ENCODE peak calls at places on chromosome 16, in eight cellular contexts. O is cardiac muscle cell, H is hepatic stellate cell, R is fibroblast of the aortic adventitia, B is ascending aorta, V is A549, P is NT2/D1, F is NCI-H2081 treated with DMSO at 0.1 percent for 48 hours. W is an unnamed sample.

GRCh38 chr16:28136751-28137434 is 73.4 kb upstream of the GSG1L start:
- DNase-seq in O (peak; percentile 21), H (no peak), R (peak; percentile 15), B (no peak), V (no peak), P (no peak), F (no peak), W (no peak)

GRCh38 chr16:35753559-35754390 is 2294.4 kb downstream of the TP53TG3F start:
- DNase-seq in O (no peak), H (no peak), R (no peak), B (no peak), V (no peak), P (no peak), F (no peak), W (no peak)

GRCh38 chr16:11994187-11995119 is 17.9 kb downstream of the SNX29 start:
- DNase-seq in O (no peak), H (no peak), R (no peak), B (peak; percentile 17), V (no peak), P (no peak), F (no peak), W (no peak)

GRCh38 chr16:27174007-27174406 is 29.3 kb upstream of the KDM8 start:
- DNase-seq in O (no peak), H (no peak), R (no peak), B (no peak), V (no peak), P (no peak), F (no peak), W (no peak)

GRCh38 chr16:29900102-29900887 is at the start of gene ASPHD1:
- DNase-seq in O (peak; percentile 92), H (peak; percentile 89), R (peak; percentile 77), B (peak; percentile 26), V (peak; percentile 87), P (peak; percentile 65), F (no peak), W (peak; percentile 71)

GRCh38 chr16:88287219-88287618 is 95.5 kb upstream of the ZNF469 start:
- DNase-seq in O (no peak), H (no peak), R (peak; percentile 16), B (no peak), V (no peak), P (peak; percentile 16), F (no peak), W (no peak)

GRCh38 chr16:55634193-55634592 is 21.6 kb upstream of the SLC6A2 start:
- DNase-seq in O (no peak), H (no peak), R (no peak), B (no peak), V (no peak), P (no peak), F (no peak), W (no peak)

GRCh38 chr16:74682556-74682955 is 15.9 kb upstream of the RFWD3 start:
- DNase-seq in O (no peak), H (no peak), R (no peak), B (no peak), V (no peak), P (no peak), F (no peak), W (no peak)

GRCh38 chr16:75624921-75625334 is 1.8 kb upstream of the ADAT1 start:
- DNase-seq in O (peak; percentile 68), H (no peak), R (peak; percentile 81), B (no peak), V (peak; percentile 13), P (no peak), F (no peak), W (no peak)

GRCh38 chr16:11076259-11077018 is 132.1 kb downstream of the CLEC16A start:
- DNase-seq in O (no peak), H (no peak), R (no peak), B (no peak), V (no peak), P (no peak), F (no peak), W (no peak)

GRCh38 chr16:12587170-12587569 is 216.5 kb downstream of the CPPED1 start:
- DNase-seq in O (no peak), H (no peak), R (no peak), B (no peak), V (no peak), P (no peak), F (no peak), W (no peak)

GRCh38 chr16:30997000-30997886 is 12.2 kb downstream of the HSD3B7 start:
- DNase-seq in O (peak; percentile 76), H (peak; percentile 95), R (peak; percentile 55), B (no peak), V (peak; percentile 93), P (no peak), F (no peak), W (no peak)

GRCh38 chr16:49640606-49641005 is 215.3 kb downstream of the ZNF423 start:
- DNase-seq in O (no peak), H (no peak), R (no peak), B (no peak), V (no peak), P (no peak), F (no peak), W (peak; percentile 30)

GRCh38 chr16:15996432-15997109 is 47.2 kb downstream of the ABCC1 start:
- DNase-seq in O (peak; percentile 91), H (peak; percentile 78), R (peak; percentile 91), B (no peak), V (peak; percentile 88), P (no peak), F (no peak), W (no peak)

GRCh38 chr16:56341656-56342397 is 83.5 kb downstream of the AMFR start:
- DNase-seq in O (no peak), H (no peak), R (no peak), B (no peak), V (no peak), P (no peak), F (no peak), W (no peak)

GRCh38 chr16:70675851-70676513 is 9.9 kb downstream of the MTSS2 start:
- DNase-seq in O (no peak), H (no peak), R (no peak), B (no peak), V (no peak), P (no peak), F (no peak), W (no peak)